ENCODE peak calls at places on chromosome 20, in five cellular contexts. One of them, this sample, is unnamed.

GRCh38 chr20:36875702-36876472 is at the start of gene TLDC2:
- DNase-seq in glomerular endothelial cell: no peak
- DNase-seq in AG04449: no peak
- DNase-seq in globus pallidus: no peak
- DNase-seq in pancreas: peak
- DNase-seq in this sample: no peak

GRCh38 chr20:46261456-46262253 is 46.6 kb downstream of the CDH22 start:
- DNase-seq in glomerular endothelial cell: no peak
- DNase-seq in globus pallidus: no peak
- DNase-seq in pancreas: no peak
- DNase-seq in AG04449: no peak
- DNase-seq in this sample: no peak

GRCh38 chr20:23118144-23118543 is 32.0 kb upstream of the CD93 start:
- DNase-seq in pancreas: no peak
- DNase-seq in glomerular endothelial cell: no peak
- DNase-seq in AG04449: no peak
- DNase-seq in globus pallidus: no peak
- DNase-seq in this sample: no peak

GRCh38 chr20:33392016-33392415 is 9.3 kb downstream of the CDK5RAP1 start:
- DNase-seq in glomerular endothelial cell: no peak
- DNase-seq in pancreas: no peak
- DNase-seq in globus pallidus: no peak
- DNase-seq in AG04449: peak
- DNase-seq in this sample: no peak

GRCh38 chr20:10060223-10060622 is 25.4 kb downstream of the ANKEF1 start:
- DNase-seq in AG04449: no peak
- DNase-seq in pancreas: no peak
- DNase-seq in glomerular endothelial cell: no peak
- DNase-seq in globus pallidus: no peak
- DNase-seq in this sample: no peak

GRCh38 chr20:22449115-22449973 is 135.0 kb downstream of the FOXA2 start:
- DNase-seq in glomerular endothelial cell: no peak
- DNase-seq in AG04449: no peak
- DNase-seq in pancreas: no peak
- DNase-seq in globus pallidus: peak
- DNase-seq in this sample: no peak

GRCh38 chr20:48791014-48791413 is 36.8 kb downstream of the PREX1 start:
- DNase-seq in pancreas: no peak
- DNase-seq in AG04449: no peak
- DNase-seq in glomerular endothelial cell: no peak
- DNase-seq in globus pallidus: no peak
- DNase-seq in this sample: no peak

GRCh38 chr20:34549291-34549928 is 9.1 kb upstream of the MAP1LC3A start:
- DNase-seq in AG04449: no peak
- DNase-seq in globus pallidus: no peak
- DNase-seq in glomerular endothelial cell: no peak
- DNase-seq in pancreas: no peak
- DNase-seq in this sample: no peak

GRCh38 chr20:32387262-32387661 is 29.1 kb downstream of the ASXL1 start:
- DNase-seq in pancreas: no peak
- DNase-seq in globus pallidus: no peak
- DNase-seq in AG04449: no peak
- DNase-seq in glomerular endothelial cell: no peak
- DNase-seq in this sample: no peak

GRCh38 chr20:24867556-24867955 is 81.5 kb upstream of the CST7 start:
- DNase-seq in globus pallidus: no peak
- DNase-seq in glomerular endothelial cell: no peak
- DNase-seq in pancreas: no peak
- DNase-seq in AG04449: no peak
- DNase-seq in this sample: no peak